ENCODE peak calls at places on chromosome 13, in four cellular contexts. W is K562, N is H1, V is HL-60. I is an unnamed sample.

GRCh38 chr13:21594715-21595545 is 9.0 kb downstream of the MICU2 start:
- DNase-seq in W (no peak), N (no peak), V (no peak), I (no peak)

GRCh38 chr13:28548872-28549271 is 53.9 kb upstream of the FLT1 start:
- DNase-seq in W (no peak), N (no peak), V (no peak), I (no peak)

GRCh38 chr13:47594833-47595232 is 406.2 kb downstream of the SUCLA2 start:
- DNase-seq in W (peak), N (peak), V (peak), I (no peak)

GRCh38 chr13:40981361-40981760 is 37.8 kb downstream of the ELF1 start:
- DNase-seq in W (peak), N (no peak), V (peak), I (no peak)

GRCh38 chr13:44188257-44188656 is 185.4 kb upstream of the SERP2 start:
- DNase-seq in W (peak), N (no peak), V (no peak), I (no peak)

GRCh38 chr13:35457258-35457657 is 19.2 kb downstream of the MAB21L1 start:
- DNase-seq in W (no peak), N (no peak), V (no peak), I (no peak)

GRCh38 chr13:105342421-105342820 is 1193.0 kb downstream of the EFNB2 start:
- DNase-seq in W (no peak), N (no peak), V (no peak), I (no peak)

GRCh38 chr13:81395368-81395767 is 1054.4 kb upstream of the SPRY2 start:
- DNase-seq in W (peak), N (no peak), V (no peak), I (peak)

GRCh38 chr13:43469791-43470190 is 317.0 kb downstream of the ENOX1 start:
- DNase-seq in W (no peak), N (no peak), V (no peak), I (no peak)

GRCh38 chr13:73898276-73898675 is 235.9 kb downstream of the KLF12 start:
- DNase-seq in W (no peak), N (no peak), V (no peak), I (peak)

GRCh38 chr13:59157181-59157580 is 1006.5 kb downstream of the DIAPH3 start:
- DNase-seq in W (no peak), N (no peak), V (no peak), I (no peak)

GRCh38 chr13:35549481-35549880 is 73.0 kb upstream of the MAB21L1 start:
- DNase-seq in W (no peak), N (no peak), V (no peak), I (no peak)

GRCh38 chr13:113106666-113107065 is 1.1 kb downstream of the F7 start:
- DNase-seq in W (no peak), N (no peak), V (no peak), I (no peak)

GRCh38 chr13:63586467-63586866 is 2170.8 kb upstream of the PCDH20 start:
- DNase-seq in W (no peak), N (no peak), V (no peak), I (no peak)

DNA sequence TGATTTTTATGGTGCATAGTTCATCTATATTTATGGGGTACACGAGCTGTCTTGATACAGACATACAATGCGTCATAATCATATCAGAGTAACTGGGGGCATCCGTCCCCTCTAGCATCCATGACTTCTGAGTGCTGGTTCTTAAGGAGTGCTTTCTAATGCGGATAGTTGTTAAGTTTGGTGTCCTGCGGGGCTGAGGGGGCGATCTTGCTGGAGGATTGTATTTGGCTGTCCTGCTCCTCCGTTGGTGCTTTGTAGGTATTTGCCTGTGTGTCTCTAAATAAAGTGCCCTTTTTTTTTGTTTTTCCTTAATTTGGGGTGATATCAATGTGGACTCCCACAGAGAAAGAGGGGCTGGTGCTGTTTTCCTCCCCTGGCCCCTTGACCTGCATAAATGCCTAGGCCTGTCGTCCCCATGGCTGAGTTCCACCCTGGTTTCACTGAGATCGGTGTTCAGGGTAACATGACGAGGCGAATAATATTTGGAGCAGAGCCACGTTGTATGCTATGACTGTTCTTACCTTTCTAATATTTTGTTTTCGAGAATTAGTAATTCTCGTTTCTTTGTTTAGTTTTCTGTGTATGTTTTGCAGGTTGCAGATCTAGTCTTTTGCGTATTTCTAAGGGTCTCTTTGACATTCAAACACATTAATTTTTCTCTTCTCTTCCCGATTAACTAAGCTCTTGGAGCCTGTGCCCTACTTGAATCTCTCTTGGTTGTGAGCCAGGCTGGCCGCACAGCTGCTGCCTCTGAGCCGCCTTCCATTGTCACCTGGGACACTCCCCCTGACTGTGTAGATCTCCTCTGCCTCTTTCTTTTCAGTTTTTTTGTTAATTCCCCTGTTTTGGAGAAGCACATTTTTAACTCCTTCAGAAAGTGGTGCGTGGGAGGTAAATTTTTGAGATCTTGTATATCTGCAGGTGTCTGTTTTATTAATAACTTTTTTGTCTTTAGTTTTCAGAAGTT is 100.3 kb downstream of the ARHGEF7 start:
- DNase-seq in W (no peak), N (no peak), V (no peak), I (no peak)
- TF ChIP-seq GABPA in W (no peak), N (no peak), V (no peak), I (no peak)

GRCh38 chr13:23567792-23568480 is 2.3 kb upstream of the TNFRSF19 start:
- DNase-seq in W (no peak), N (no peak), V (no peak), I (no peak)

GRCh38 chr13:23574421-23574820 is 4.2 kb downstream of the TNFRSF19 start:
- DNase-seq in W (no peak), N (no peak), V (no peak), I (no peak)

GRCh38 chr13:23570931-23571330 is 719 bp downstream of the TNFRSF19 start:
- DNase-seq in W (no peak), N (no peak), V (no peak), I (no peak)

GRCh38 chr13:23572836-23573235 is 2.6 kb downstream of the TNFRSF19 start:
- DNase-seq in W (no peak), N (no peak), V (no peak), I (no peak)

GRCh38 chr13:23570099-23570926 is at the start of gene TNFRSF19:
- DNase-seq in W (peak), N (no peak), V (no peak), I (peak)
- TF ChIP-seq GABPA in W (no peak), N (no peak), V (no peak), I (no peak)

GRCh38 chr13:30107126-30107525 is 200.2 kb downstream of the KATNAL1 start:
- DNase-seq in W (no peak), N (no peak), V (peak), I (no peak)

GRCh38 chr13:30108913-30109237 is 198.5 kb downstream of the KATNAL1 start:
- DNase-seq in W (no peak), N (no peak), V (no peak), I (no peak)

GRCh38 chr13:30107536-30108136 is 199.7 kb downstream of the KATNAL1 start:
- DNase-seq in W (no peak), N (no peak), V (peak), I (no peak)

GRCh38 chr13:30109471-30110135 is 197.7 kb downstream of the KATNAL1 start:
- DNase-seq in W (no peak), N (no peak), V (no peak), I (no peak)

DNA sequence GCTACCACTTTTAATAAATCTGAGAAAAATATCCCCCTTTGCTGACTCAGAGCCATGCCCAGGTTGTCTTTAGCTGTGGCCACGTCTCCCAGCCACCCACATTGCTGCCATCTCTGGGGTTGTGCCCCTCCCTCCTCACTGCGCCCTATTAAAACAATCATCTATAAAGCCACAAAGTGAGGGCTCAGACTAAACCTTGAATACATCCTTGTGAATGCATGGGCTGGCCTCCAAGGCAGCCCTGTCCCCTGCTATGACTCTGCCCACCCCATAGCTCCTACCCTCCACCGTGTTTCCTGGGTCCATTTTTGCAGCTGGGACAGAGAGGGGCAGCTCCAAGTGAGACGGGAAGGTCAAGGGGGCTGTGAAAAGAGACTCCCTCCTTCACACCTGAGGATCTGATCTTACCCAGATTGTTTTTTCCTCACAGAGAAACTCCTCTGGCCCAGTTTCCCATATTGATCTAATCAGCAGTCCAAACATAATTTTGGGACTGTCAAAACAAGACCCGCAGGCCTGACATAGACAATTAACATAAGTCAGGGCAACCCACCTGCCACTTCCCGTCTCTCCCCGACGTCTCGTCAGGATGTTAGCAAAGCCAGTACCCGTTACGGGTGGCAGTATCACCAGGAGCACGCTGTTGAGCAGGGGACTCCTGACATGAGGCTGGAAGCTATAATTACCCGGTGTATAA is 199.0 kb downstream of the KATNAL1 start:
- DNase-seq in W (no peak), N (no peak), V (no peak), I (no peak)
- TF ChIP-seq GABPA in W (no peak), N (no peak), V (no peak), I (no peak)

GRCh38 chr13:33235078-33235477 is 50.5 kb downstream of the STARD13 start:
- DNase-seq in W (no peak), N (no peak), V (no peak), I (no peak)
- TF ChIP-seq GABPA in W (no peak), N (no peak), V (no peak), I (no peak)

GRCh38 chr13:100304241-100304640 is 215.3 kb downstream of the PCCA start:
- DNase-seq in W (no peak), N (no peak), V (no peak), I (no peak)
- TF ChIP-seq GABPA in W (no peak), N (no peak), V (no peak), I (no peak)

GRCh38 chr13:100573121-100573520 is 15.5 kb downstream of the GGACT start:
- DNase-seq in W (peak), N (peak), V (peak), I (peak)
- TF ChIP-seq GABPA in W (no peak), N (no peak), V (no peak), I (no peak)